ENCODE peak calls at places on chromosomes 13 and 19, in nine cellular contexts. Q is CD8-positive, alpha-beta T cell; F is GM23248; C is RWPE1; S is SK-MEL-5; D is ascending aorta; J is ELR; V is tibial nerve; Y is cardiac fibroblast. M is an unnamed sample.

GRCh38 chr13:30576528-30576927 is 41.2 kb upstream of the USPL1 start:
- DNase-seq in C (peak; percentile 5), D (no peak), Y (peak; percentile 47), J (peak; percentile 68), Q (peak; percentile 49), S (no peak), V (no peak), F (no peak), M (no peak)

GRCh38 chr19:8461891-8462290 is 17.1 kb downstream of the HNRNPM start:
- DNase-seq in F (no peak), V (no peak), D (no peak), Y (no peak), Q (no peak), C (no peak), J (no peak), S (no peak), M (no peak)

GRCh38 chr19:46571495-46571894 is 29.6 kb upstream of the CALM3 start:
- DNase-seq in F (peak; percentile 30), D (no peak), S (peak; percentile 62), C (peak; percentile 31), J (peak; percentile 46), Y (peak; percentile 31), Q (no peak), V (no peak), M (peak; percentile 2)

GRCh38 chr13:73228546-73228945 is 169.7 kb downstream of the KLF5 start:
- DNase-seq in Q (peak; percentile 13), F (peak; percentile 33), S (peak; percentile 23), V (no peak), Y (peak; percentile 14), C (no peak), J (peak; percentile 55), D (no peak), M (peak; percentile 53)

GRCh38 chr13:24340608-24340955 is 31.2 kb downstream of the C1QTNF9 start:
- DNase-seq in S (no peak), D (no peak), F (no peak), Y (no peak), C (no peak), Q (no peak), V (no peak), J (no peak), M (no peak)

GRCh38 chr13:34883381-34883780 is 58.7 kb upstream of the NBEA start:
- DNase-seq in J (no peak), C (no peak), S (no peak), D (no peak), Y (no peak), F (no peak), V (no peak), Q (no peak), M (no peak)

GRCh38 chr13:76385606-76386005 is 500.6 kb downstream of the KCTD12 start:
- DNase-seq in J (peak; percentile 5), F (peak; percentile 11), S (no peak), D (no peak), V (no peak), Y (no peak), C (no peak), Q (no peak), M (peak; percentile 15)

GRCh38 chr13:102564564-102564963 is 32.2 kb upstream of the TPP2 start:
- DNase-seq in V (no peak), J (no peak), D (no peak), S (no peak), Y (no peak), F (no peak), C (no peak), Q (no peak), M (no peak)

GRCh38 chr19:35462476-35462953 is 14.5 kb downstream of the FFAR2 start:
- DNase-seq in F (no peak), C (no peak), S (no peak), Q (peak; percentile 66), V (no peak), J (no peak), Y (no peak), D (no peak), M (no peak)